ENCODE peak calls at places on chromosome 9, in six cellular contexts. S is testis; R is stimulated activated CD4-positive, alpha-beta T cell treated with anti-CD3 and anti-CD28 coated beads, Interleukin-12 subunit alpha, Interleukin-12 subunit beta, amount 100 ng/mL, for 4 hours; D is fibroblast of the aortic adventitia; K is adrenal gland; F is neural crest cell. Z is an unnamed sample.

GRCh38 chr9:100600511-100601079 is 22.7 kb downstream of the CAVIN4 start:
- DNase-seq in R (no peak), S (no peak), D (no peak), K (no peak), F (no peak), Z (no peak)

GRCh38 chr9:113349044-113349433 is 302 bp upstream of the BSPRY start:
- DNase-seq in F (no peak), K (no peak), R (no peak), S (no peak), D (no peak), Z (no peak)

GRCh38 chr9:89052470-89053097 is 61.3 kb downstream of the S1PR3 start:
- DNase-seq in D (peak), R (no peak), K (peak), S (peak), F (no peak), Z (no peak)

GRCh38 chr9:99105152-99106043 is 485 bp downstream of the TGFBR1 start:
- DNase-seq in R (peak), D (peak), F (peak), S (peak), K (peak), Z (peak)

GRCh38 chr9:88818495-88819201 is 172.6 kb upstream of the S1PR3 start:
- DNase-seq in K (no peak), R (no peak), D (peak), S (no peak), F (no peak), Z (no peak)

GRCh38 chr9:131228096-131228495 is 48.2 kb downstream of the FAM78A start:
- DNase-seq in F (no peak), K (no peak), D (no peak), R (no peak), S (no peak), Z (no peak)

GRCh38 chr9:751137-752051 is 90.1 kb upstream of the DMRT1 start:
- DNase-seq in K (no peak), D (peak), R (no peak), S (no peak), F (no peak), Z (no peak)

GRCh38 chr9:70952131-70952727 is 169.2 kb downstream of the TRPM3 start:
- DNase-seq in F (no peak), D (peak), S (no peak), K (no peak), R (no peak), Z (no peak)

GRCh38 chr9:105663914-105664313 is 1.7 kb downstream of the TAL2 start:
- DNase-seq in K (no peak), S (no peak), D (no peak), R (no peak), F (no peak), Z (no peak)

GRCh38 chr9:134689320-134690181 is 47.9 kb downstream of the COL5A1 start:
- DNase-seq in R (peak), S (peak), F (peak), D (peak), K (peak), Z (peak)

GRCh38 chr9:16960084-16960483 is 89.6 kb upstream of the BNC2 start:
- DNase-seq in F (no peak), R (no peak), S (no peak), D (peak), K (no peak), Z (no peak)

GRCh38 chr9:137316012-137316981 is 14.2 kb upstream of the NRARP start:
- DNase-seq in S (peak), F (no peak), D (no peak), R (no peak), K (peak), Z (peak)

GRCh38 chr9:87875839-87876545 is 6.7 kb upstream of the SPATA31E1 start:
- DNase-seq in R (no peak), D (no peak), K (no peak), S (peak), F (no peak), Z (no peak)

GRCh38 chr9:99516657-99517049 is 294.6 kb downstream of the SEC61B start:
- DNase-seq in S (no peak), F (no peak), R (no peak), D (no peak), K (no peak), Z (no peak)

Z was measured in frontal cortex.